ENCODE peak calls at places on chromosomes 13 and 19, in six cellular contexts. U is IMR-90, G is H9, C is neuronal stem cell, O is trophoblast cell, F is mesendoderm. Y is an unnamed sample.

GRCh38 chr13:41006296-41006695 is 12.8 kb downstream of the ELF1 start:
- DNase-seq in O (no peak), C (no peak), F (no peak), G (no peak), U (no peak), Y (no peak)

GRCh38 chr13:90084684-90085290 is 1262.7 kb upstream of the MIR17HG start:
- DNase-seq in C (no peak), O (no peak), U (no peak), G (no peak), F (no peak), Y (peak; percentile 13)

GRCh38 chr19:13074378-13074777 is 28.3 kb downstream of the LYL1 start:
- DNase-seq in F (no peak), O (no peak), C (no peak), G (no peak), U (no peak), Y (no peak)

GRCh38 chr19:2589441-2589840 is 113.1 kb downstream of the GNG7 start:
- DNase-seq in U (no peak), O (no peak), C (no peak), G (no peak), F (no peak), Y (no peak)

GRCh38 chr13:42745655-42746054 is 35.7 kb upstream of the FAM216B start:
- DNase-seq in U (peak; percentile 58), O (peak; percentile 25), C (no peak), F (no peak), G (no peak), Y (peak; percentile 38)

GRCh38 chr13:113350065-113350937 is 13.6 kb downstream of the GRTP1 start:
- DNase-seq in U (no peak), G (peak; percentile 58), O (no peak), F (peak; percentile 47), C (no peak), Y (no peak)

GRCh38 chr13:42055500-42056085 is 7.1 kb downstream of the DGKH start:
- DNase-seq in G (no peak), U (no peak), C (no peak), F (no peak), O (no peak), Y (no peak)

GRCh38 chr19:49859838-49860715 is 7.3 kb downstream of the PNKP start:
- DNase-seq in U (no peak), F (no peak), O (no peak), G (no peak), C (no peak), Y (no peak)

GRCh38 chr19:13833330-13834265 is 38.4 kb downstream of the ZSWIM4 start:
- DNase-seq in G (peak; percentile 97), U (peak; percentile 86), C (peak; percentile 82), F (peak; percentile 94), O (peak; percentile 96), Y (peak; percentile 93)

GRCh38 chr13:107373551-107373950 is 805.6 kb upstream of the ARGLU1 start:
- DNase-seq in G (peak; percentile 33), U (peak; percentile 91), O (no peak), F (peak; percentile 73), C (peak; percentile 26), Y (peak; percentile 88)

GRCh38 chr19:485583-486236 is 10.6 kb upstream of the MADCAM1 start:
- DNase-seq in G (no peak), O (peak; percentile 12), U (no peak), C (peak; percentile 75), F (no peak), Y (peak; percentile 76)

GRCh38 chr19:491146-491741 is 5.0 kb upstream of the MADCAM1 start:
- DNase-seq in O (peak; percentile 27), F (peak; percentile 36), G (peak; percentile 60), C (no peak), U (no peak), Y (no peak)

GRCh38 chr19:488505-489417 is 7.5 kb upstream of the MADCAM1 start:
- DNase-seq in G (peak; percentile 94), C (peak; percentile 92), U (peak; percentile 92), F (peak; percentile 95), O (peak; percentile 82), Y (peak; percentile 93)

GRCh38 chr19:492091-492531 is 4.2 kb upstream of the MADCAM1 start:
- DNase-seq in G (peak; percentile 59), F (no peak), U (no peak), C (no peak), O (peak; percentile 21), Y (peak; percentile 28)

DNA sequence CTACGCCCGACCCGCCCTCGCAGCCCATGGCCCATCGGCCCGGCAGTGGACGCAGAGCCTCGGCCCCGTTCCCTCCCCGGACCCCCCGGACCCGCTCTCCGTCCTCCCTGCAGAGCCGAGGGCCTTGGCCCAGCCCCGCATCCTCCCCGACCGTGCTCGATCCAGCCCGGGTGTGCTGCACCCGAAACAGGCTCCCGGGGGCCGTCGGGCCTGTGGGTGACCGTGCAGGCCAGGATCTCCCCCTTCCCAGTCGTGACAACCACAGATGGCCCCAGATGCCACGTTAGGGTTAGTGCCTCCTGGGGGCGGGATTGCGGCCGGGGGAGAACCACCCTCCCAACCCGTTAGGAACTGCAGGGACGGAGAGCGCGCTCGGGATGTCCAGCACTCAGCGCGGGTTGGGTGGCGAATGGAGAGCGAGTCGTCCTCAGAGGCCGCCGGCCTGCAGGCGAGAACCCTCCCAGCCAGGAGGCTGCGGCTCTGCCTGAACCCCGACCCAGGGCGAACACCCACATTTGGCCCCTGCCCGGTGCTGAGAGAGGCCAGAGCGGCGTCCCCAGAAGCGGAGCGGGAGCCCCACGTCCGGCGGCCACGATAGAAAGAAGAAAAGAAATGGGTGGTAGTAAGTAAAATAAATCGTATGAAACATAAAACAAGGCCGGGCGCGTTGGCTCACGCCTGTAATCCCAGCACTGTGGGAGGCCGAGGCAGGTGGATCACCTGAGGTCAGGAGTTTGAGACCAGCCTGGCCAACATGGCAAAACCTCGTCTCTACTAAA is 6.7 kb upstream of the MADCAM1 start:
- DNase-seq in G (peak; percentile 64), F (peak; percentile 63), C (no peak), U (peak; percentile 8), O (no peak), Y (peak; percentile 64)
- H4K8ac ChIP-seq in G (no peak overlapping the region), F (no peak overlapping the region), C (no peak overlapping the region), U (peak overlapping the region; percentile 95), O (peak overlapping the region; percentile 80), Y (peak overlapping the region; percentile 93)

DNA sequence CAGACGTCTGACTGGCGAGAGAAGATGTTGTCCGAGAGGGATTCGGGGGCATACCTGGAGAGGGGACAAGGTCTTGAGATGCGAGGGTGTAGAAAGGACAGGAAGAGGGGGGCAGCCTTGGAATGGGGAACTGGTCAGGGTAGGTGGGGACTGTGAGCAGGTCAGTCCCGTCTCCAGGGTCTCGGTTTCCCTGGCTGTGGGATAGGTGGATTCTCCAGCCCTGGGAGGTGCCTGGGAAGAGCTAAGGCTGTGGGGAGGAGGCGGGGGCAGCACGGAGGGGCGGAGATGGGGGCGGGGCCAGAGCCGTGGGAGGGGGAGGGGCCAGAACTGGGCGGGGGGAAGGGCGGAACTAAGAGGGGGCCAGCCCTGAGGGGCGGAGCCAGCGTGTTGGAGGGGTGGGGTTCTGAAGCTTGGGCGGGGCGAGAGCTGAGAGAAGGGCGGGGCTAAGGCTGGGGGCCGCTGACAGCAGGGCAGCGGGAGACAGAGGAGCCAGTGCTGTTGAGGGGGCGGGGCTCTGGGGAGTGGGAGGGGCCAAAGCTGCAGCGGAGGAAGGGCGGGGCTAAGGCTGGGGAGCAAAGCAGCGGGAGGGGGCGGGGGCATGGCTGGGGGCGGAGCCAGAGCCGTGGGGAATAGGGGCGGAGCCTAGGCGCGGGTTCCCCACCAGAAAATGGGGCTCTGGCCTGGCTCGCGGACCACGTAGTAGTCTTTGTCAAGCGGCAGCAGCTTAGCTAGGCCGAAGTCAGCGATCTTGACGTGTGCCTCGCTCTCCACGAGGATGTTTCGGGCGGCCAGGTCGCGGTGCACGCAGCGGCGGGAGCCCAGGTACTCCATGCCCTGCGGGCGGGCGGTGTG is 9.5 kb upstream of the INSL3 start:
- DNase-seq in U (peak; percentile 67), O (peak; percentile 86), C (peak; percentile 84), F (peak; percentile 94), G (peak; percentile 97), Y (peak; percentile 83)
- H2BK120ac ChIP-seq in U (no peak overlapping the region), O (peak overlapping the region; percentile 3), C (peak overlapping the region; percentile 56), F (no peak overlapping the region), G (no peak overlapping the region), Y (no peak overlapping the region)

DNA sequence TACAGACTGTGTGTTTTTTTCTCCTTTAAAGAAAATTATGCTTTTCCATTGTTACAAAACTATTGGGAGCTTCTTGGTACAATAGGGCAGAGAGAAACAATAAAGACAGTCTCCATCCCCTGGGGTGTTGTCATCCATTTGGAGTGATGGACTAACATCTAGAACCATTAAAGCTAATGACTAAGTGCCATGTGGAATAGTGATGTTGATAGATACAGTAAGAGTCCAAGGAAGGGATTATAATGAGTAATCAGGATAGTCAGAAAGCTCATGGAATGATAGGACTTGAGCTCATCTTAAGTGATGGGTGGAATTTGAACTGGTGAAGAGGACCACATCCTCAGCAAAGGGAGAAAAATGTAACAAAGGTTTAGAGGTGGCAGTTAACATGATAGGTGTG is 24.1 kb upstream of the FRY start:
- DNase-seq in U (peak; percentile 8), C (no peak), F (no peak), G (no peak), O (no peak), Y (no peak)
- H4K8ac ChIP-seq in U (no peak overlapping the region), C (no peak overlapping the region), F (no peak overlapping the region), G (no peak overlapping the region), O (no peak overlapping the region), Y (no peak overlapping the region)

DNA sequence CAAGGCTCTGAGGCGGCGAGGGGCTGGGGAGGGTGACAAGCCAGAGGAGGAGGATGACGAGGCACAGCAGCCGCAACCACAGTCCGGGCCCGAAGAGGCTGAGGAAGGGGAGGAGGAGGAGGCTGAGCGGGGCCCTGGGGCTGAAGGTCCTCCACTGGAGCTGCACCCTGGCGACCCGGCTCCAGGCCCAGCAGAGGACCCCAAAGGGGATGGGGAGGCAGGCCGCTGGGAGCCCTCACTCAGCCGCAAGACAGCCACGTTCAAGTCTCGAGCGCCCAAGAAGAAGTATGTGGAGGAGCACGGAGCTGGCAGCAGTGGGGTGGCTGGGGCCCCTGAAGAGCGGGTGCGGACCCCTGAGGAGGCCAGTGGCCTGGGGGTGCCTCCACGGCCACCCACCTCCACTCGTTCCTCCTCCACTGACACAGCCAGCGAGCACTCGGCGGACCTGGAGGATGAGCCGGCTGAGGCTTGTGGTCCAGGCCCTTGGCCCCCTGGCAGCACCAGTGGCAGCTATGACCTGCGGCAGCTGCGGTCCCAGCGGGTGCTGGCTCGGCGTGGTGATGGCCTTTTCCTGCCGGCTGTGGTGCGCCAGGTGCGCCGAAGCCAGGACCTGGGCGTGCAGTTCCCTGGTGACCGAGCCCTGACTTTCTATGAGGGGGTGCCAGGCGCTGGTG is 2.9 kb downstream of the CIC start:
- DNase-seq in C (no peak), G (no peak), O (no peak), U (no peak), F (no peak), Y (no peak)
- H2BK120ac ChIP-seq in C (no peak overlapping the region), G (no peak overlapping the region), O (no peak overlapping the region), U (no peak overlapping the region), F (no peak overlapping the region), Y (no peak overlapping the region)

DNA sequence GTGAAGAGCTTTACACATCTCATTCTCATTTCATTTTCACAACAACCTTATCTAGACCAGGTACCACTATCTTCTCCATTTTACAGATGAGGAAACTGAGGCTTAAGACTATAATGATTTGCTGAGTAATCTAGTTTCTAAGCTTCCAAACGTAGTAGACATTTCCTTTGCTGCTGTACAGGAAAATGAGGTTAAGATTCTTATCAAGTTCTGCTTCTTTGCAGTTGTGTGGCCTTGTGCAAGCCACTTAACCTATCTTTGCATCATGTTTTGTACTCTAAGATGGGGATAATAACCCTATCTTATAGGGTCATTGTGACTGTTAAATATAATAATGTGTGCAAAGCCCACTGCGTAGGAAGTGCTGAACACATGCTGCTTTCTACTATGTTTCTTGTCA is 307.9 kb downstream of the HS6ST3 start:
- DNase-seq in C (no peak), O (no peak), F (no peak), G (no peak), U (no peak), Y (no peak)
- H4K8ac ChIP-seq in C (no peak overlapping the region), O (no peak overlapping the region), F (no peak overlapping the region), G (no peak overlapping the region), U (no peak overlapping the region), Y (no peak overlapping the region)